ENCODE peak calls at places on chromosomes 3 and 15, in seven cellular contexts. F is OCI-LY7, H is hepatocyte, K is HCT116, W is SK-N-SH, A is GM23248, D is GM23338. R is an unnamed sample.

GRCh38 chr3:155019576-155019975 is 60.5 kb upstream of the MME start:
- DNase-seq in H (peak; percentile 61), A (peak; percentile 67), K (no peak), D (no peak), W (no peak), F (no peak), R (no peak)

GRCh38 chr3:145094355-145094941 is 1066.5 kb downstream of the PLOD2 start:
- DNase-seq in W (no peak), A (peak; percentile 60), D (peak; percentile 76), F (peak; percentile 23), H (peak; percentile 73), K (peak; percentile 41), R (peak; percentile 48)

GRCh38 chr3:177574232-177574856 is 377.1 kb upstream of the TBL1XR1 start:
- DNase-seq in A (peak; percentile 69), W (no peak), D (peak; percentile 44), H (peak; percentile 86), F (no peak), K (no peak), R (peak; percentile 64)

GRCh38 chr3:14521611-14522010 is 18.5 kb downstream of the GRIP2 start:
- DNase-seq in A (no peak), H (no peak), D (no peak), F (no peak), K (no peak), W (no peak), R (no peak)

GRCh38 chr3:46381662-46382061 is 10.9 kb downstream of the CCR5 start:
- DNase-seq in A (no peak), W (no peak), D (no peak), K (no peak), F (no peak), H (no peak), R (no peak)

GRCh38 chr3:149077638-149078037 is 8.7 kb downstream of the HLTF start:
- DNase-seq in K (no peak), D (peak; percentile 4), H (peak; percentile 7), A (no peak), W (no peak), F (no peak), R (no peak)

GRCh38 chr3:10015476-10015904 is 10.7 kb upstream of the FANCD2 start:
- DNase-seq in W (no peak), F (no peak), D (no peak), H (peak; percentile 78), A (peak; percentile 86), K (no peak), R (no peak)

GRCh38 chr3:173869786-173870185 is 472.2 kb downstream of the NLGN1 start:
- DNase-seq in A (no peak), F (no peak), D (no peak), W (no peak), K (no peak), H (no peak), R (no peak)

GRCh38 chr3:195078891-195079440 is 192.0 kb downstream of the XXYLT1 start:
- DNase-seq in F (no peak), H (no peak), K (no peak), D (no peak), A (no peak), W (peak; percentile 53), R (no peak)

GRCh38 chr3:69491980-69492379 is 106.1 kb upstream of the FRMD4B start:
- DNase-seq in F (no peak), A (no peak), K (no peak), W (no peak), H (no peak), D (no peak), R (no peak)

GRCh38 chr3:58164916-58165821 is 45.6 kb downstream of the DNASE1L3 start:
- DNase-seq in K (no peak), F (no peak), H (no peak), D (peak; percentile 66), W (no peak), A (no peak), R (peak; percentile 74)

GRCh38 chr3:114799789-114800188 is 347.3 kb downstream of the ZBTB20 start:
- DNase-seq in A (no peak), K (no peak), D (no peak), F (no peak), W (no peak), H (no peak), R (no peak)

GRCh38 chr3:146746190-146746589 is 141.0 kb upstream of the PLSCR5 start:
- DNase-seq in H (no peak), K (no peak), D (no peak), W (no peak), F (no peak), A (peak; percentile 82), R (no peak)

GRCh38 chr3:14397940-14398800 is 4.2 kb upstream of the SLC6A6 start:
- DNase-seq in A (no peak), K (no peak), W (no peak), F (no peak), D (no peak), H (no peak), R (no peak)

GRCh38 chr3:140420621-140421357 is 257.1 kb upstream of the TRIM42 start:
- DNase-seq in D (no peak), A (peak; percentile 43), F (no peak), H (no peak), W (no peak), K (no peak), R (no peak)

GRCh38 chr15:37103475-37104071 is 3.2 kb upstream of the MEIS2 start:
- DNase-seq in W (no peak), K (no peak), F (no peak), A (no peak), H (no peak), D (no peak), R (no peak)

GRCh38 chr15:100929641-100930042 is 10.5 kb downstream of the LRRK1 start:
- DNase-seq in W (no peak), F (peak; percentile 92), A (no peak), H (no peak), K (no peak), D (no peak), R (peak; percentile 43)

GRCh38 chr15:60758961-60759729 is 280.2 kb upstream of the ICE2 start:
- DNase-seq in W (no peak), D (no peak), F (no peak), K (no peak), H (no peak), A (peak; percentile 98), R (no peak)

GRCh38 chr3:48614044-48614443 is 4.6 kb upstream of the UQCRC1 start:
- DNase-seq in A (peak; percentile 85), F (no peak), K (no peak), D (no peak), H (no peak), W (no peak), R (no peak)

GRCh38 chr3:195214381-195214780 is 56.6 kb downstream of the XXYLT1 start:
- DNase-seq in K (no peak), F (no peak), H (no peak), D (no peak), W (no peak), A (no peak), R (no peak)

GRCh38 chr15:27784107-27784506 is 315.0 kb downstream of the OCA2 start:
- DNase-seq in D (peak; percentile 40), F (no peak), W (no peak), K (no peak), A (no peak), H (no peak), R (no peak)

GRCh38 chr3:143150979-143151726 is 31.6 kb downstream of the CHST2 start:
- DNase-seq in A (peak; percentile 30), F (no peak), D (no peak), W (no peak), H (no peak), K (no peak), R (no peak)

GRCh38 chr3:122880173-122880572 is 85.3 kb downstream of the SLC49A4 start:
- DNase-seq in A (no peak), D (no peak), F (no peak), K (no peak), H (no peak), W (no peak), R (no peak)

GRCh38 chr3:146390967-146391366 is 78.4 kb downstream of the PLSCR2 start:
- DNase-seq in K (no peak), F (no peak), W (no peak), D (no peak), A (peak; percentile 74), H (no peak), R (no peak)

GRCh38 chr3:51243919-51244318 is 141.2 kb upstream of the MANF start:
- DNase-seq in A (no peak), F (no peak), W (no peak), D (no peak), H (no peak), K (no peak), R (no peak)

GRCh38 chr3:109927161-109927560 is 589.8 kb upstream of the DPPA4 start:
- DNase-seq in K (peak; percentile 98), F (no peak), D (no peak), W (peak; percentile 2), A (peak; percentile 97), H (peak; percentile 50), R (no peak)

GRCh38 chr15:65595960-65596359 is 15.0 kb downstream of the INTS14 start:
- DNase-seq in K (no peak), D (peak; percentile 58), F (peak; percentile 57), H (no peak), A (no peak), W (peak; percentile 59), R (peak; percentile 41)

GRCh38 chr3:67384790-67385397 is 269.5 kb downstream of the SUCLG2 start:
- DNase-seq in F (peak; percentile 63), W (peak; percentile 42), D (peak; percentile 83), A (peak; percentile 52), H (peak; percentile 66), K (peak; percentile 42), R (peak; percentile 70)

GRCh38 chr15:98896002-98896721 is 111.4 kb downstream of the PGPEP1L start:
- DNase-seq in K (no peak), F (no peak), D (no peak), A (peak; percentile 83), W (no peak), H (no peak), R (no peak)

GRCh38 chr3:125319765-125320164 is 55.4 kb downstream of the ZNF148 start:
- DNase-seq in D (peak; percentile 39), K (no peak), A (no peak), H (no peak), F (no peak), W (no peak), R (peak; percentile 2)
- TF ChIP-seq EZH2phosphoT487 in D (no peak), K (no peak), A (no peak), H (no peak), F (no peak), W (no peak), R (no peak)

DNA sequence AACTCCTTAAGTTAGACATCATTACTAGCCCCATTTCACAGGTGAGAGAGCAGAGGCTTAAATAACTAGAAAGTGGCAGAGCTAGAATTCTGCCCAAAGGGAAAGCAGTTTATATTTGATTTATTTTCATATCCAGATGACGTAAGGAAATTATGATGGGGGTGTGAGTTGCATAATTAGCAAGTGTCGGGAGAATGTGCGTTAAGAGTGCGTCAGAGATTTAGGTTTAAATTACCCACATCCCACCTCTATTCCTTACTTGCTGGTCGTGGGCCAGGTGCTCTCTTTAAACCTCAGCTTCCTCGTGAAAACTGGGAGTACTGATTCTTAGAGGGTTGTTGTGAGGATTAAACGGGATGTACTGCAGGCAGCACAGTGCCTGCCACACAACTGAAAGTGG is 32.3 kb downstream of the FSTL1 start:
- DNase-seq in A (no peak), K (no peak), H (no peak), F (no peak), D (no peak), W (no peak), R (no peak)
- TF ChIP-seq EZH2phosphoT487 in A (no peak), K (no peak), H (no peak), F (no peak), D (no peak), W (no peak), R (no peak)

GRCh38 chr3:23159929-23160328 is 43.2 kb upstream of the UBE2E2 start:
- DNase-seq in W (no peak), K (no peak), A (peak; percentile 91), H (no peak), D (no peak), F (no peak), R (no peak)
- TF ChIP-seq EZH2phosphoT487 in W (no peak), K (no peak), A (no peak), H (no peak), D (no peak), F (no peak), R (no peak)

GRCh38 chr3:129827765-129828164 is 65.7 kb downstream of the TMCC1 start:
- DNase-seq in F (peak; percentile 86), D (peak; percentile 11), H (no peak), W (no peak), K (no peak), A (no peak), R (no peak)
- TF ChIP-seq EZH2phosphoT487 in F (no peak), D (no peak), H (no peak), W (no peak), K (no peak), A (no peak), R (no peak)